ENCODE peak calls at places on chromosomes 11 and 22, in six cellular contexts. I, L, A, W, V and F are unnamed samples. For H3K9me3, the result is how much of the 10 kb centered on the place peaks cover.

GRCh38 chr11:124935548-124936514 is at the start of gene HEPACAM:
- DNase-seq in I (no peak), L (no peak), A (no peak), W (no peak), V (no peak), F (no peak)

GRCh38 chr11:10505278-10506012 is 35.5 kb downstream of the RNF141 start:
- DNase-seq in I (peak), L (no peak), A (no peak), W (no peak), V (no peak), F (no peak)

GRCh38 chr11:17219016-17219415 is 11.2 kb upstream of the PIK3C2A start:
- DNase-seq in I (no peak), L (no peak), A (no peak), W (no peak), V (no peak), F (no peak)

GRCh38 chr11:123457187-123457770 is 27.2 kb downstream of the GRAMD1B start:
- DNase-seq in I (no peak), L (no peak), A (no peak), W (peak), V (no peak), F (peak)

GRCh38 chr11:35786188-35786587 is 123.6 kb downstream of the TRIM44 start:
- DNase-seq in I (no peak), L (no peak), A (no peak), W (no peak), V (no peak), F (no peak)

GRCh38 chr22:25062378-25063095 is 110.0 kb downstream of the KIAA1671 start:
- DNase-seq in I (no peak), L (no peak), A (no peak), W (no peak), V (peak), F (no peak)

GRCh38 chr22:37681556-37682049 is 4.5 kb upstream of the NOL12 start:
- DNase-seq in I (peak), L (peak), A (peak), W (peak), V (peak), F (peak)

GRCh38 chr11:38456371-38456770 is 1858.3 kb upstream of the RAG2 start:
- DNase-seq in I (peak), L (no peak), A (no peak), W (no peak), V (no peak), F (no peak)

GRCh38 chr22:44448271-44448780 is 49.7 kb downstream of the RTL6 start:
- DNase-seq in I (peak), L (peak), A (peak), W (peak), V (no peak), F (peak)

GRCh38 chr11:9493492-9493891 is 32.7 kb downstream of the ZNF143 start:
- DNase-seq in I (no peak), L (no peak), A (no peak), W (no peak), V (no peak), F (no peak)

GRCh38 chr11:118639899-118640298 is 32.5 kb downstream of the PHLDB1 start:
- DNase-seq in I (no peak), L (no peak), A (peak), W (no peak), V (no peak), F (no peak)

GRCh38 chr11:100557830-100558611 is 129.1 kb upstream of the ARHGAP42 start:
- DNase-seq in I (peak), L (no peak), A (no peak), W (no peak), V (no peak), F (no peak)

GRCh38 chr11:113865873-113866272 is 9.5 kb downstream of the USP28 start:
- DNase-seq in I (no peak), L (no peak), A (no peak), W (no peak), V (no peak), F (no peak)

GRCh38 chr11:2801711-2802388 is 83.7 kb downstream of the CDKN1C start:
- DNase-seq in I (no peak), L (peak), A (peak), W (peak), V (no peak), F (peak)

GRCh38 chr22:37241351-37242142 is 2.5 kb downstream of the RAC2 start:
- DNase-seq in I (no peak), L (peak), A (peak), W (no peak), V (no peak), F (no peak)

GRCh38 chr11:94988748-94989147 is 15.2 kb downstream of the KDM4D start:
- DNase-seq in I (no peak), L (no peak), A (no peak), W (no peak), V (no peak), F (no peak)

GRCh38 chr11:32210601-32211000 is 119.7 kb downstream of the RCN1 start:
- DNase-seq in I (peak), L (no peak), A (no peak), W (no peak), V (no peak), F (no peak)

GRCh38 chr22:46072030-46072881 is 78.1 kb upstream of the PPARA start:
- DNase-seq in I (no peak), L (peak), A (peak), W (peak), V (no peak), F (peak)

GRCh38 chr11:119092880-119093665 is 8.4 kb downstream of the HMBS start:
- DNase-seq in I (peak), L (peak), A (no peak), W (no peak), V (no peak), F (no peak)

GRCh38 chr11:65217441-65218423 is 36.0 kb downstream of the CAPN1 start:
- DNase-seq in I (no peak), L (no peak), A (peak), W (no peak), V (no peak), F (no peak)

GRCh38 chr11:36131719-36132349 is 157.4 kb downstream of the COMMD9 start:
- DNase-seq in I (no peak), L (peak), A (no peak), W (peak), V (no peak), F (peak)

GRCh38 chr11:73252577-73253191 is 19.5 kb upstream of the P2RY6 start:
- DNase-seq in I (no peak), L (peak), A (no peak), W (peak), V (no peak), F (no peak)

GRCh38 chr11:11982975-11983374 is 25.5 kb downstream of the DKK3 start:
- DNase-seq in I (peak), L (no peak), A (no peak), W (no peak), V (no peak), F (no peak)

GRCh38 chr22:31187627-31188026 is 24.5 kb upstream of the LIMK2 start:
- DNase-seq in I (no peak), L (no peak), A (no peak), W (no peak), V (no peak), F (no peak)

GRCh38 chr11:96474263-96474662 is 84.5 kb downstream of the JRKL start:
- DNase-seq in I (no peak), L (no peak), A (no peak), W (no peak), V (no peak), F (no peak)

GRCh38 chr11:118565062-118565461 is 669 bp downstream of the IFT46 start:
- DNase-seq in I (peak), L (no peak), A (no peak), W (no peak), V (no peak), F (peak)

GRCh38 chr11:35491231-35491871 is 34.1 kb downstream of the PAMR1 start:
- DNase-seq in I (peak), L (no peak), A (no peak), W (no peak), V (no peak), F (no peak)

GRCh38 chr11:120208777-120209176 is 2.1 kb upstream of the OAF start:
- DNase-seq in I (peak), L (no peak), A (no peak), W (peak), V (no peak), F (no peak)

GRCh38 chr11:36165638-36166389 is 123.4 kb downstream of the COMMD9 start:
- DNase-seq in I (no peak), L (no peak), A (no peak), W (no peak), V (no peak), F (no peak)

GRCh38 chr11:77075425-77075905 is 8.7 kb downstream of the CAPN5 start:
- DNase-seq in I (no peak), L (peak), A (no peak), W (peak), V (no peak), F (no peak)

GRCh38 chr11:45245237-45246045 is 40.7 kb downstream of the SYT13 start:
- DNase-seq in I (no peak), L (no peak), A (no peak), W (no peak), V (no peak), F (no peak)

GRCh38 chr11:1307998-1308744 is 1.3 kb downstream of the TOLLIP start:
- DNase-seq in I (no peak), L (peak), A (no peak), W (peak), V (no peak), F (peak)

GRCh38 chr22:38802671-38803121 is 8.8 kb upstream of the DNAL4 start:
- DNase-seq in I (peak), L (peak), A (no peak), W (peak), V (no peak), F (peak)

GRCh38 chr11:72338741-72339140 is 94.8 kb upstream of the PHOX2A start:
- DNase-seq in I (peak), L (no peak), A (no peak), W (no peak), V (no peak), F (no peak)

GRCh38 chr22:49211176-49211575 is 616.5 kb downstream of the BRD1 start:
- DNase-seq in I (no peak), L (no peak), A (no peak), W (peak), V (no peak), F (no peak)
- H3K9me3 ChIP-seq in I (under half), L (under half), A (under half), W (under half), V (under half), F (under half)

GRCh38 chr22:26563022-26563421 is 26.9 kb downstream of the TPST2 start:
- DNase-seq in I (no peak), L (no peak), A (no peak), W (no peak), V (no peak), F (no peak)
- H3K9me3 ChIP-seq in I (under half), L (under half), A (under half), W (under half), V (under half), F (under half)

GRCh38 chr11:110529043-110529442 is 99.3 kb downstream of the FDX1 start:
- DNase-seq in I (no peak), L (no peak), A (no peak), W (no peak), V (no peak), F (peak)

GRCh38 chr11:110526323-110526722 is 96.6 kb downstream of the FDX1 start:
- DNase-seq in I (no peak), L (no peak), A (no peak), W (no peak), V (no peak), F (no peak)

GRCh38 chr11:110524227-110524626 is 94.5 kb downstream of the FDX1 start:
- DNase-seq in I (peak), L (no peak), A (no peak), W (no peak), V (no peak), F (no peak)

GRCh38 chr11:110525883-110526282 is 96.1 kb downstream of the FDX1 start:
- DNase-seq in I (peak), L (no peak), A (no peak), W (peak), V (no peak), F (peak)

DNA sequence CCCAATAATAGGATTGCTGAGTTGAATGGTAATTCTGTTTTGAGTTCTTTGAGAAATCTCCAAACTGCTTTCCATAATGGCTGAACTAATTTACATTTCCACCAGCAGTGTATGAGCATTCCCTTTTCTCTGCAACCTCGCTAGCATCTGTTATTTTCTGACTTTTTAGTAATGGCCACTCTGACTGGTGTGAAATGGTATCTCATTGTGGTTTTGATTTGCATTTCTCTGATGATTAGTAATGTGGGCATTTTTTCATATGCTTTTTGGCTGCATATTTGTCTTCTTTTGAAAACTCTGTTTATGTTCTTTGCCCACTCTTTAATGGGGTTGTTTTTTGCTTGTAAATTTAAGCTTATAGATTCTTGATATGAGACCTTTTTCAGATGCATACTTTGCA is 97.4 kb downstream of the FDX1 start:
- DNase-seq in I (peak), L (no peak), A (no peak), W (no peak), V (no peak), F (no peak)
- H3K9me3 ChIP-seq in I (under half), L (under half), A (under half), W (under half), V (under half), F (under half)

GRCh38 chr11:59243633-59244032 is 30.9 kb upstream of the MPEG1 start:
- DNase-seq in I (no peak), L (no peak), A (no peak), W (no peak), V (no peak), F (no peak)

GRCh38 chr11:59240322-59240721 is 27.6 kb upstream of the MPEG1 start:
- DNase-seq in I (no peak), L (no peak), A (no peak), W (no peak), V (no peak), F (no peak)
- H3K9me3 ChIP-seq in I (under half), L (under half), A (under half), W (under half), V (under half), F (under half)

DNA sequence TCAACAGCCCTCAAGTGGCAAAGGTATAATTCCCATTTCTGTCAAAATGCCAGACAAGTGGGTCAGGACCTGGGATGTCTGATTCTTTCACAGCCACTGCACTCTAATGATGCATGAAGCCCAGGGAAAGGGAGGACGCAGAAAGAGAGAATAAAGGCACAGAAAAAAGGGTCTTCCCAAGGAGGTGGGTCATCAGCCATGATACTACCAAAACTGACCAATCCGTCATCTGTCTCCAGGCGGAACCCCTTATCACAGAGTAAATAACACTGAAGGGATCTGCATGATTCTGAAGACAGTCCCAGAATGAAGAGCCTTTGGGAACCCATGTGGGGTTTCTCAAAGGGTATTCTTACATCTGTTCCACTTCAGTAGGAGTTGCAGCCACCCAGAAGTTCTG is 73.8 kb upstream of the OPCML start:
- DNase-seq in I (no peak), L (no peak), A (no peak), W (no peak), V (no peak), F (no peak)
- H3K9me3 ChIP-seq in I (under half), L (under half), A (under half), W (under half), V (under half), F (under half)

GRCh38 chr11:134475951-134476350 is 63.9 kb upstream of the B3GAT1 start:
- DNase-seq in I (no peak), L (no peak), A (no peak), W (no peak), V (no peak), F (no peak)
- H3K9me3 ChIP-seq in I (under half), L (under half), A (under half), W (under half), V (under half), F (under half)

GRCh38 chr11:69734841-69735240 is 31.0 kb upstream of the FGF19 start:
- DNase-seq in I (no peak), L (no peak), A (no peak), W (no peak), V (no peak), F (no peak)
- H3K9me3 ChIP-seq in I (under half), L (under half), A (under half), W (under half), V (under half), F (under half)

GRCh38 chr11:91959411-91959810 is 265.2 kb upstream of the FAT3 start:
- DNase-seq in I (no peak), L (no peak), A (no peak), W (no peak), V (no peak), F (no peak)
- H3K9me3 ChIP-seq in I (under half), L (under half), A (under half), W (under half), V (under half), F (under half)

GRCh38 chr22:48884786-48885185 is 942.9 kb downstream of the BRD1 start:
- DNase-seq in I (no peak), L (no peak), A (peak), W (no peak), V (no peak), F (no peak)
- H3K9me3 ChIP-seq in I (under half), L (under half), A (under half), W (under half), V (under half), F (under half)

DNA sequence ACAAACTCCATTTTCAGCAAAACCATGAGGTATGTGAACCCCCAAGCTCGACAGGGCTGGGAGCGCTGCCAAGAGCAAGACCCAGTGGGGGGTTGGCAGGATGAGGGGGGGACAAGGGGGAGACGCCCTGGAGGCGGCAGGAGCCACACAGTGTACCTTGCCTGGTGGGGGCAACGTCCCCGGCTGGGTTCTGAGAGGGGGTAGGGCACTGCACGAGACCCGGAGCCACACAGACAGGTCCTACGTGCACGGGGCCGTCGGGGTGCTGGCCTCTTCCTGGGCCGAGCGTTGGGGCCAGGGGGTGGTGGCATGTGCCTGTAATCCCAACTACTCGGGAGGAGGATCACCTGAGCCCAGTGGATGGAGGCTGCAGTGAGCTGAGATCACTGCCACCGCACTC is 28.8 kb downstream of the TBX1 start:
- DNase-seq in I (no peak), L (no peak), A (peak), W (no peak), V (no peak), F (no peak)
- H3K9me3 ChIP-seq in I (under half), L (under half), A (under half), W (under half), V (under half), F (under half)